ENCODE peak calls at places on chromosomes 2 and 18, in nine cellular contexts. One of them, this sample, is unnamed.

GRCh38 chr2:105635564-105635963 is 109.1 kb upstream of the NCK2 start:
- DNase-seq in adrenal gland: no peak
- DNase-seq in HCT116: no peak
- DNase-seq in Calu3: no peak
- DNase-seq in chondrocyte: no peak
- DNase-seq in astrocyte of the spinal cord: no peak
- DNase-seq in right atrium auricular region: peak
- DNase-seq in AG10803: no peak
- DNase-seq in foreskin fibroblast: no peak
- DNase-seq in this sample: no peak

GRCh38 chr2:111121028-111121872 is 536 bp downstream of the BCL2L11 start:
- DNase-seq in adrenal gland: peak
- DNase-seq in HCT116: no peak
- DNase-seq in Calu3: peak
- DNase-seq in chondrocyte: no peak
- DNase-seq in astrocyte of the spinal cord: peak
- DNase-seq in right atrium auricular region: peak
- DNase-seq in AG10803: no peak
- DNase-seq in foreskin fibroblast: no peak
- DNase-seq in this sample: no peak

GRCh38 chr2:203783496-203784203 is 77.2 kb downstream of the CD28 start:
- DNase-seq in adrenal gland: no peak
- DNase-seq in HCT116: no peak
- DNase-seq in Calu3: no peak
- DNase-seq in chondrocyte: no peak
- DNase-seq in astrocyte of the spinal cord: peak
- DNase-seq in right atrium auricular region: no peak
- DNase-seq in AG10803: peak
- DNase-seq in foreskin fibroblast: peak
- DNase-seq in this sample: no peak

GRCh38 chr2:10535703-10536102 is 87.6 kb upstream of the ODC1 start:
- DNase-seq in adrenal gland: peak
- DNase-seq in HCT116: no peak
- DNase-seq in Calu3: no peak
- DNase-seq in chondrocyte: peak
- DNase-seq in astrocyte of the spinal cord: no peak
- DNase-seq in right atrium auricular region: no peak
- DNase-seq in AG10803: no peak
- DNase-seq in foreskin fibroblast: no peak
- DNase-seq in this sample: no peak

GRCh38 chr2:5720426-5720825 is 28.2 kb downstream of the SOX11 start:
- DNase-seq in adrenal gland: no peak
- DNase-seq in HCT116: no peak
- DNase-seq in Calu3: no peak
- DNase-seq in chondrocyte: no peak
- DNase-seq in astrocyte of the spinal cord: peak
- DNase-seq in right atrium auricular region: no peak
- DNase-seq in AG10803: no peak
- DNase-seq in foreskin fibroblast: no peak
- DNase-seq in this sample: no peak

GRCh38 chr2:240819404-240820013 is 510 bp downstream of the KIF1A start:
- DNase-seq in adrenal gland: no peak
- DNase-seq in HCT116: no peak
- DNase-seq in Calu3: peak
- DNase-seq in chondrocyte: no peak
- DNase-seq in astrocyte of the spinal cord: no peak
- DNase-seq in right atrium auricular region: no peak
- DNase-seq in AG10803: no peak
- DNase-seq in foreskin fibroblast: no peak
- DNase-seq in this sample: no peak

GRCh38 chr2:14540003-14540402 is 92.5 kb upstream of the LRATD1 start:
- DNase-seq in adrenal gland: no peak
- DNase-seq in HCT116: no peak
- DNase-seq in Calu3: no peak
- DNase-seq in chondrocyte: no peak
- DNase-seq in astrocyte of the spinal cord: no peak
- DNase-seq in right atrium auricular region: no peak
- DNase-seq in AG10803: no peak
- DNase-seq in foreskin fibroblast: no peak
- DNase-seq in this sample: no peak

GRCh38 chr2:179049203-179049545 is 763 bp downstream of the CCDC141 start:
- DNase-seq in adrenal gland: no peak
- DNase-seq in HCT116: no peak
- DNase-seq in Calu3: no peak
- DNase-seq in chondrocyte: no peak
- DNase-seq in astrocyte of the spinal cord: no peak
- DNase-seq in right atrium auricular region: no peak
- DNase-seq in AG10803: no peak
- DNase-seq in foreskin fibroblast: no peak
- DNase-seq in this sample: no peak

GRCh38 chr2:13106302-13106701 is 389.6 kb downstream of the TRIB2 start:
- DNase-seq in adrenal gland: no peak
- DNase-seq in HCT116: no peak
- DNase-seq in Calu3: no peak
- DNase-seq in chondrocyte: no peak
- DNase-seq in astrocyte of the spinal cord: no peak
- DNase-seq in right atrium auricular region: no peak
- DNase-seq in AG10803: no peak
- DNase-seq in foreskin fibroblast: no peak
- DNase-seq in this sample: no peak

GRCh38 chr2:117698819-117699218 is 115.7 kb upstream of the DDX18 start:
- DNase-seq in adrenal gland: no peak
- DNase-seq in HCT116: no peak
- DNase-seq in Calu3: no peak
- DNase-seq in chondrocyte: no peak
- DNase-seq in astrocyte of the spinal cord: no peak
- DNase-seq in right atrium auricular region: no peak
- DNase-seq in AG10803: no peak
- DNase-seq in foreskin fibroblast: no peak
- DNase-seq in this sample: no peak

GRCh38 chr18:7878265-7879173 is 311.4 kb downstream of the PTPRM start:
- DNase-seq in adrenal gland: no peak
- DNase-seq in HCT116: no peak
- DNase-seq in Calu3: no peak
- DNase-seq in chondrocyte: no peak
- DNase-seq in astrocyte of the spinal cord: no peak
- DNase-seq in right atrium auricular region: no peak
- DNase-seq in AG10803: no peak
- DNase-seq in foreskin fibroblast: no peak
- DNase-seq in this sample: no peak

GRCh38 chr2:142868281-142868762 is 9.1 kb upstream of the KYNU start:
- DNase-seq in adrenal gland: peak
- DNase-seq in HCT116: no peak
- DNase-seq in Calu3: peak
- DNase-seq in chondrocyte: peak
- DNase-seq in astrocyte of the spinal cord: no peak
- DNase-seq in right atrium auricular region: peak
- DNase-seq in AG10803: peak
- DNase-seq in foreskin fibroblast: no peak
- DNase-seq in this sample: no peak

GRCh38 chr2:217360111-217360510 is 500.2 kb upstream of the TNP1 start:
- DNase-seq in adrenal gland: no peak
- DNase-seq in HCT116: no peak
- DNase-seq in Calu3: no peak
- DNase-seq in chondrocyte: no peak
- DNase-seq in astrocyte of the spinal cord: no peak
- DNase-seq in right atrium auricular region: no peak
- DNase-seq in AG10803: no peak
- DNase-seq in foreskin fibroblast: no peak
- DNase-seq in this sample: no peak

GRCh38 chr2:170973225-170973491 is 44.1 kb downstream of the GORASP2 start:
- DNase-seq in adrenal gland: no peak
- DNase-seq in HCT116: no peak
- DNase-seq in Calu3: no peak
- DNase-seq in chondrocyte: no peak
- DNase-seq in astrocyte of the spinal cord: no peak
- DNase-seq in right atrium auricular region: no peak
- DNase-seq in AG10803: no peak
- DNase-seq in foreskin fibroblast: no peak
- DNase-seq in this sample: no peak

GRCh38 chr18:23661735-23662308 is 889 bp downstream of the ANKRD29 start:
- DNase-seq in adrenal gland: no peak
- DNase-seq in HCT116: no peak
- DNase-seq in Calu3: no peak
- DNase-seq in chondrocyte: no peak
- DNase-seq in astrocyte of the spinal cord: no peak
- DNase-seq in right atrium auricular region: no peak
- DNase-seq in AG10803: no peak
- DNase-seq in foreskin fibroblast: no peak
- DNase-seq in this sample: no peak

GRCh38 chr18:50559750-50560680 is at the start of gene MAPK4:
- DNase-seq in adrenal gland: peak
- DNase-seq in HCT116: no peak
- DNase-seq in Calu3: peak
- DNase-seq in chondrocyte: peak
- DNase-seq in astrocyte of the spinal cord: peak
- DNase-seq in right atrium auricular region: no peak
- DNase-seq in AG10803: peak
- DNase-seq in foreskin fibroblast: peak
- DNase-seq in this sample: no peak

GRCh38 chr2:133791191-133791590 is 222.9 kb upstream of the NCKAP5 start:
- DNase-seq in adrenal gland: no peak
- DNase-seq in HCT116: no peak
- DNase-seq in Calu3: no peak
- DNase-seq in chondrocyte: no peak
- DNase-seq in astrocyte of the spinal cord: peak
- DNase-seq in right atrium auricular region: no peak
- DNase-seq in AG10803: peak
- DNase-seq in foreskin fibroblast: peak
- DNase-seq in this sample: no peak

GRCh38 chr18:49597556-49597955 is 35.7 kb downstream of the LIPG start:
- DNase-seq in adrenal gland: no peak
- DNase-seq in HCT116: no peak
- DNase-seq in Calu3: no peak
- DNase-seq in chondrocyte: no peak
- DNase-seq in astrocyte of the spinal cord: no peak
- DNase-seq in right atrium auricular region: no peak
- DNase-seq in AG10803: peak
- DNase-seq in foreskin fibroblast: no peak
- DNase-seq in this sample: no peak

GRCh38 chr2:235505210-235505741 is 11.4 kb downstream of the AGAP1 start:
- DNase-seq in adrenal gland: peak
- DNase-seq in HCT116: no peak
- DNase-seq in Calu3: peak
- DNase-seq in chondrocyte: no peak
- DNase-seq in astrocyte of the spinal cord: no peak
- DNase-seq in right atrium auricular region: no peak
- DNase-seq in AG10803: peak
- DNase-seq in foreskin fibroblast: no peak
- DNase-seq in this sample: no peak

GRCh38 chr18:56445422-56445821 is 193.0 kb downstream of the TXNL1 start:
- DNase-seq in adrenal gland: no peak
- DNase-seq in HCT116: no peak
- DNase-seq in Calu3: no peak
- DNase-seq in chondrocyte: no peak
- DNase-seq in astrocyte of the spinal cord: no peak
- DNase-seq in right atrium auricular region: no peak
- DNase-seq in AG10803: no peak
- DNase-seq in foreskin fibroblast: no peak
- DNase-seq in this sample: no peak
- TF ChIP-seq CTCF in adrenal gland: no peak
- TF ChIP-seq CTCF in HCT116: no peak
- TF ChIP-seq CTCF in Calu3: no peak
- TF ChIP-seq CTCF in chondrocyte: no peak
- TF ChIP-seq CTCF in astrocyte of the spinal cord: no peak
- TF ChIP-seq CTCF in right atrium auricular region: no peak
- TF ChIP-seq CTCF in AG10803: no peak
- TF ChIP-seq CTCF in foreskin fibroblast: no peak
- TF ChIP-seq CTCF in this sample: no peak

DNA sequence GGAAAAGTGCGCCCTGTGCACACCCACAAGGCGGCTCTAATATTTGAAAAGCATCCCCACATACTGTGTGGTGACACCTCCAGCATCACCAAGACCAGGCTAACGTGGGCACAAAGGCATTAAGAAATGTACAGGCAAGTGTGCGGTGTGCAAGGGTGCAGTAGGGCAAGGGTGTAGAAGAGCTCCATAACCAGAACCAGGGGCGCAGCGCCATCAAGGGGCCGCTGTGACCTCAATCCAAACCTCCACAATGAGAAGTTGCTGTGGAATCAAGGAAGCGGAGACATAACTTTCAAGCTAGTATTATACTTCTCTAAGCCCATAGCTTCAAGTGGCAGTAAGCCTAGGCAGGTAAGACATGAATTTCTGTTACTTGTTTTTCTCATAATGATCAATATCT is 13.0 kb downstream of the L3MBTL4 start:
- DNase-seq in adrenal gland: no peak
- DNase-seq in HCT116: no peak
- DNase-seq in Calu3: no peak
- DNase-seq in chondrocyte: no peak
- DNase-seq in astrocyte of the spinal cord: no peak
- DNase-seq in right atrium auricular region: no peak
- DNase-seq in AG10803: no peak
- DNase-seq in foreskin fibroblast: no peak
- DNase-seq in this sample: no peak
- TF ChIP-seq CTCF in adrenal gland: no peak
- TF ChIP-seq CTCF in HCT116: no peak
- TF ChIP-seq CTCF in Calu3: no peak
- TF ChIP-seq CTCF in chondrocyte: peak
- TF ChIP-seq CTCF in astrocyte of the spinal cord: peak
- TF ChIP-seq CTCF in right atrium auricular region: peak
- TF ChIP-seq CTCF in AG10803: no peak
- TF ChIP-seq CTCF in foreskin fibroblast: no peak
- TF ChIP-seq CTCF in this sample: no peak

GRCh38 chr2:98478861-98479770 is 34.5 kb downstream of the INPP4A start:
- DNase-seq in adrenal gland: no peak
- DNase-seq in HCT116: no peak
- DNase-seq in Calu3: no peak
- DNase-seq in chondrocyte: no peak
- DNase-seq in astrocyte of the spinal cord: no peak
- DNase-seq in right atrium auricular region: no peak
- DNase-seq in AG10803: no peak
- DNase-seq in foreskin fibroblast: no peak
- DNase-seq in this sample: no peak
- TF ChIP-seq CTCF in adrenal gland: no peak
- TF ChIP-seq CTCF in HCT116: no peak
- TF ChIP-seq CTCF in Calu3: no peak
- TF ChIP-seq CTCF in chondrocyte: no peak
- TF ChIP-seq CTCF in astrocyte of the spinal cord: no peak
- TF ChIP-seq CTCF in right atrium auricular region: no peak
- TF ChIP-seq CTCF in AG10803: no peak
- TF ChIP-seq CTCF in foreskin fibroblast: no peak
- TF ChIP-seq CTCF in this sample: no peak

GRCh38 chr2:54497738-54498680 is 41.9 kb downstream of the SPTBN1 start:
- DNase-seq in adrenal gland: peak
- DNase-seq in HCT116: no peak
- DNase-seq in Calu3: peak
- DNase-seq in chondrocyte: no peak
- DNase-seq in astrocyte of the spinal cord: no peak
- DNase-seq in right atrium auricular region: no peak
- DNase-seq in AG10803: peak
- DNase-seq in foreskin fibroblast: no peak
- DNase-seq in this sample: no peak
- TF ChIP-seq CTCF in adrenal gland: peak
- TF ChIP-seq CTCF in HCT116: peak
- TF ChIP-seq CTCF in Calu3: peak
- TF ChIP-seq CTCF in chondrocyte: peak
- TF ChIP-seq CTCF in astrocyte of the spinal cord: peak
- TF ChIP-seq CTCF in right atrium auricular region: peak
- TF ChIP-seq CTCF in AG10803: peak
- TF ChIP-seq CTCF in foreskin fibroblast: peak
- TF ChIP-seq CTCF in this sample: peak